ENCODE peak calls at places on chromosome 19, in nine cellular contexts. M is stimulated activated CD4-positive, alpha-beta T cell treated with anti-CD3 and anti-CD28 coated beads, Interleukin-15, amount 100 ng/mL, for 1 hour; T is COLO829; U is transverse colon; K is fibroblast of the conjunctiva; I is stromal cell of bone marrow; Q is AG08395; O is NCI-H2171; G is hepatic stellate cell. L is an unnamed sample.

GRCh38 chr19:14553042-14553938 is 18.6 kb downstream of the NDUFB7 start:
- DNase-seq in M (no peak), T (no peak), U (no peak), K (no peak), I (no peak), Q (no peak), O (no peak), G (no peak), L (no peak)

GRCh38 chr19:34365463-34366401 is 736 bp downstream of the GPI start:
- DNase-seq in M (no peak), T (no peak), U (peak), K (no peak), I (no peak), Q (peak), O (no peak), G (peak), L (peak)

GRCh38 chr19:15280915-15281683 is 48.9 kb upstream of the EPHX3 start:
- DNase-seq in M (no peak), T (no peak), U (peak), K (peak), I (peak), Q (peak), O (peak), G (peak), L (peak)

GRCh38 chr19:47719047-47719885 is 6.0 kb downstream of the EHD2 start:
- DNase-seq in M (no peak), T (peak), U (peak), K (peak), I (peak), Q (peak), O (peak), G (peak), L (peak)

GRCh38 chr19:2711175-2711936 is 8.9 kb upstream of the GNG7 start:
- DNase-seq in M (no peak), T (no peak), U (no peak), K (no peak), I (peak), Q (peak), O (no peak), G (peak), L (no peak)

GRCh38 chr19:35211545-35212230 is 16.9 kb downstream of the FAM187B start:
- DNase-seq in M (no peak), T (no peak), U (peak), K (no peak), I (no peak), Q (no peak), O (no peak), G (no peak), L (peak)

GRCh38 chr19:51511353-51511752 is 9.8 kb upstream of the SIGLEC12 start:
- DNase-seq in M (no peak), T (no peak), U (no peak), K (no peak), I (no peak), Q (no peak), O (no peak), G (peak), L (no peak)

GRCh38 chr19:2650515-2650914 is 52.0 kb downstream of the GNG7 start:
- DNase-seq in M (no peak), T (no peak), U (no peak), K (no peak), I (no peak), Q (no peak), O (no peak), G (no peak), L (no peak)

GRCh38 chr19:43623889-43624670 is 4.7 kb upstream of the ZNF428 start:
- DNase-seq in M (no peak), T (no peak), U (no peak), K (no peak), I (no peak), Q (no peak), O (no peak), G (no peak), L (no peak)

GRCh38 chr19:18385359-18385674 is 641 bp upstream of the GDF15 start:
- DNase-seq in M (no peak), T (no peak), U (no peak), K (no peak), I (no peak), Q (no peak), O (no peak), G (no peak), L (no peak)

GRCh38 chr19:13974073-13974472 is 21.8 kb downstream of the DCAF15 start:
- DNase-seq in M (no peak), T (peak), U (no peak), K (no peak), I (no peak), Q (no peak), O (peak), G (no peak), L (no peak)

GRCh38 chr19:41299755-41300089 is 10.2 kb upstream of the CCDC97 start:
- DNase-seq in M (no peak), T (peak), U (peak), K (peak), I (peak), Q (peak), O (no peak), G (peak), L (peak)

GRCh38 chr19:15373644-15374043 is 5.9 kb downstream of the AKAP8 start:
- DNase-seq in M (no peak), T (no peak), U (no peak), K (no peak), I (no peak), Q (no peak), O (no peak), G (no peak), L (no peak)

GRCh38 chr19:1073956-1074511 is 7.1 kb downstream of the ARHGAP45 start:
- DNase-seq in M (no peak), T (no peak), U (no peak), K (no peak), I (no peak), Q (no peak), O (no peak), G (no peak), L (peak)

GRCh38 chr19:40240332-40240731 is 13.8 kb upstream of the CCNP start:
- DNase-seq in M (no peak), T (no peak), U (no peak), K (no peak), I (no peak), Q (no peak), O (no peak), G (no peak), L (no peak)

GRCh38 chr19:31349160-31349881 is at the start of gene TSHZ3:
- DNase-seq in M (no peak), T (no peak), U (peak), K (peak), I (peak), Q (peak), O (no peak), G (peak), L (peak)

GRCh38 chr19:56930647-56931592 is 90.4 kb upstream of the PEG3 start:
- DNase-seq in M (no peak), T (no peak), U (no peak), K (no peak), I (no peak), Q (no peak), O (no peak), G (no peak), L (no peak)

GRCh38 chr19:46298477-46299003 is 1.7 kb downstream of the HIF3A start:
- DNase-seq in M (no peak), T (no peak), U (no peak), K (no peak), I (no peak), Q (no peak), O (no peak), G (no peak), L (no peak)

GRCh38 chr19:21786931-21787330 is 19.6 kb upstream of the ZNF100 start:
- DNase-seq in M (no peak), T (no peak), U (no peak), K (no peak), I (no peak), Q (no peak), O (no peak), G (no peak), L (no peak)

GRCh38 chr19:45862564-45863334 is at the start of gene SYMPK:
- DNase-seq in M (peak), T (peak), U (peak), K (peak), I (peak), Q (peak), O (peak), G (peak), L (peak)

GRCh38 chr19:10000171-10000826 is 10.0 kb downstream of the COL5A3 start:
- DNase-seq in M (peak), T (peak), U (peak), K (peak), I (peak), Q (peak), O (peak), G (peak), L (peak)

GRCh38 chr19:45128109-45128508 is 32.7 kb downstream of the NKPD1 start:
- DNase-seq in M (no peak), T (no peak), U (no peak), K (no peak), I (no peak), Q (no peak), O (no peak), G (no peak), L (no peak)

GRCh38 chr19:13849991-13850909 is 26.7 kb upstream of the NANOS3 start:
- DNase-seq in M (peak), T (no peak), U (peak), K (no peak), I (no peak), Q (peak), O (peak), G (peak), L (peak)

GRCh38 chr19:32909257-32909656 is 39.7 kb upstream of the SLC7A9 start:
- DNase-seq in M (no peak), T (no peak), U (no peak), K (no peak), I (no peak), Q (no peak), O (no peak), G (no peak), L (no peak)

GRCh38 chr19:41785653-41786052 is 10.7 kb upstream of the CEACAM3 start:
- DNase-seq in M (peak), T (peak), U (peak), K (peak), I (peak), Q (peak), O (peak), G (peak), L (peak)

GRCh38 chr19:28350037-28350436 is 862.9 kb downstream of the UQCRFS1 start:
- DNase-seq in M (no peak), T (no peak), U (no peak), K (no peak), I (no peak), Q (no peak), O (no peak), G (no peak), L (no peak)

GRCh38 chr19:49057636-49058234 is at the start of gene CGB7:
- DNase-seq in M (no peak), T (peak), U (peak), K (peak), I (no peak), Q (peak), O (no peak), G (peak), L (peak)

GRCh38 chr19:28553005-28553404 is 659.9 kb downstream of the UQCRFS1 start:
- DNase-seq in M (no peak), T (peak), U (no peak), K (no peak), I (no peak), Q (no peak), O (no peak), G (no peak), L (no peak)

GRCh38 chr19:990119-990571 is 6.0 kb downstream of the WDR18 start:
- DNase-seq in M (no peak), T (no peak), U (no peak), K (no peak), I (no peak), Q (no peak), O (no peak), G (no peak), L (no peak)

GRCh38 chr19:5149930-5150329 is 181.0 kb downstream of the KDM4B start:
- DNase-seq in M (no peak), T (no peak), U (no peak), K (no peak), I (no peak), Q (no peak), O (no peak), G (no peak), L (no peak)

GRCh38 chr19:58571575-58571947 is 1.6 kb downstream of the MZF1 start:
- DNase-seq in M (no peak), T (no peak), U (peak), K (no peak), I (no peak), Q (no peak), O (no peak), G (no peak), L (peak)